ENCODE peak calls at places on chromosomes 5 and 9, in nine cellular contexts. One of them, this sample, is unnamed.

GRCh38 chr9:33778700-33779351 is 16.5 kb upstream of the PRSS3 start:
- DNase-seq in heart left ventricle: no peak
- DNase-seq in ovary: no peak
- DNase-seq in K562: peak
- DNase-seq in sigmoid colon: no peak
- DNase-seq in GM12892: peak
- DNase-seq in IMR-90: peak
- DNase-seq in spleen: no peak
- DNase-seq in stomach: peak
- DNase-seq in this sample: peak

GRCh38 chr5:139787568-139788293 is 7.9 kb upstream of the PSD2 start:
- DNase-seq in stomach: peak
- DNase-seq in sigmoid colon: peak
- DNase-seq in heart left ventricle: peak
- DNase-seq in ovary: peak
- DNase-seq in K562: peak
- DNase-seq in spleen: peak
- DNase-seq in GM12892: peak
- DNase-seq in IMR-90: peak
- DNase-seq in this sample: peak

GRCh38 chr9:111037744-111038335 is 430 bp downstream of the LPAR1 start:
- DNase-seq in IMR-90: peak
- DNase-seq in stomach: peak
- DNase-seq in heart left ventricle: peak
- DNase-seq in K562: no peak
- DNase-seq in spleen: peak
- DNase-seq in ovary: peak
- DNase-seq in sigmoid colon: peak
- DNase-seq in GM12892: peak
- DNase-seq in this sample: no peak

GRCh38 chr9:102461441-102461840 is 533.7 kb upstream of the CYLC2 start:
- DNase-seq in spleen: no peak
- DNase-seq in heart left ventricle: no peak
- DNase-seq in ovary: no peak
- DNase-seq in sigmoid colon: no peak
- DNase-seq in stomach: no peak
- DNase-seq in GM12892: no peak
- DNase-seq in K562: no peak
- DNase-seq in IMR-90: no peak
- DNase-seq in this sample: no peak

GRCh38 chr9:34374905-34375552 is 1.7 kb downstream of the MYORG start:
- DNase-seq in ovary: no peak
- DNase-seq in stomach: peak
- DNase-seq in IMR-90: no peak
- DNase-seq in spleen: no peak
- DNase-seq in heart left ventricle: no peak
- DNase-seq in sigmoid colon: no peak
- DNase-seq in K562: no peak
- DNase-seq in GM12892: no peak
- DNase-seq in this sample: no peak

GRCh38 chr5:3323144-3323543 is 272.5 kb upstream of the IRX1 start:
- DNase-seq in ovary: no peak
- DNase-seq in K562: no peak
- DNase-seq in stomach: no peak
- DNase-seq in spleen: no peak
- DNase-seq in sigmoid colon: no peak
- DNase-seq in IMR-90: no peak
- DNase-seq in GM12892: no peak
- DNase-seq in heart left ventricle: no peak
- DNase-seq in this sample: no peak

GRCh38 chr9:98998441-98999151 is 54.9 kb downstream of the COL15A1 start:
- DNase-seq in K562: peak
- DNase-seq in spleen: peak
- DNase-seq in ovary: peak
- DNase-seq in stomach: peak
- DNase-seq in GM12892: peak
- DNase-seq in heart left ventricle: peak
- DNase-seq in sigmoid colon: peak
- DNase-seq in IMR-90: peak
- DNase-seq in this sample: peak

GRCh38 chr5:91797581-91797980 is 414.5 kb upstream of the ARRDC3 start:
- DNase-seq in heart left ventricle: no peak
- DNase-seq in GM12892: no peak
- DNase-seq in IMR-90: no peak
- DNase-seq in spleen: no peak
- DNase-seq in K562: no peak
- DNase-seq in ovary: no peak
- DNase-seq in stomach: no peak
- DNase-seq in sigmoid colon: no peak
- DNase-seq in this sample: no peak

GRCh38 chr5:152619756-152620155 is 214.7 kb upstream of the NMUR2 start:
- DNase-seq in K562: no peak
- DNase-seq in sigmoid colon: no peak
- DNase-seq in stomach: no peak
- DNase-seq in ovary: no peak
- DNase-seq in heart left ventricle: no peak
- DNase-seq in GM12892: no peak
- DNase-seq in spleen: no peak
- DNase-seq in IMR-90: no peak
- DNase-seq in this sample: no peak

GRCh38 chr5:35776757-35777156 is 79.9 kb upstream of the IL7R start:
- DNase-seq in K562: no peak
- DNase-seq in IMR-90: no peak
- DNase-seq in ovary: no peak
- DNase-seq in heart left ventricle: no peak
- DNase-seq in spleen: no peak
- DNase-seq in sigmoid colon: no peak
- DNase-seq in stomach: no peak
- DNase-seq in GM12892: no peak
- DNase-seq in this sample: no peak

GRCh38 chr5:26278078-26278477 is 760.3 kb downstream of the CDH9 start:
- DNase-seq in sigmoid colon: no peak
- DNase-seq in K562: no peak
- DNase-seq in GM12892: no peak
- DNase-seq in ovary: no peak
- DNase-seq in IMR-90: no peak
- DNase-seq in heart left ventricle: no peak
- DNase-seq in stomach: no peak
- DNase-seq in spleen: no peak
- DNase-seq in this sample: no peak

GRCh38 chr5:6872441-6873160 is 159.4 kb downstream of the TENT4A start:
- DNase-seq in GM12892: no peak
- DNase-seq in IMR-90: no peak
- DNase-seq in spleen: no peak
- DNase-seq in heart left ventricle: no peak
- DNase-seq in K562: no peak
- DNase-seq in stomach: no peak
- DNase-seq in sigmoid colon: no peak
- DNase-seq in ovary: no peak
- DNase-seq in this sample: no peak

GRCh38 chr9:120935383-120935857 is 8.8 kb upstream of the TRAF1 start:
- DNase-seq in stomach: peak
- DNase-seq in IMR-90: peak
- DNase-seq in GM12892: no peak
- DNase-seq in sigmoid colon: peak
- DNase-seq in ovary: peak
- DNase-seq in spleen: peak
- DNase-seq in heart left ventricle: peak
- DNase-seq in K562: peak
- DNase-seq in this sample: peak

GRCh38 chr5:108036484-108036883 is 345.4 kb downstream of the FBXL17 start:
- DNase-seq in ovary: no peak
- DNase-seq in spleen: no peak
- DNase-seq in stomach: no peak
- DNase-seq in sigmoid colon: no peak
- DNase-seq in IMR-90: no peak
- DNase-seq in K562: no peak
- DNase-seq in heart left ventricle: no peak
- DNase-seq in GM12892: no peak
- DNase-seq in this sample: no peak

DNA sequence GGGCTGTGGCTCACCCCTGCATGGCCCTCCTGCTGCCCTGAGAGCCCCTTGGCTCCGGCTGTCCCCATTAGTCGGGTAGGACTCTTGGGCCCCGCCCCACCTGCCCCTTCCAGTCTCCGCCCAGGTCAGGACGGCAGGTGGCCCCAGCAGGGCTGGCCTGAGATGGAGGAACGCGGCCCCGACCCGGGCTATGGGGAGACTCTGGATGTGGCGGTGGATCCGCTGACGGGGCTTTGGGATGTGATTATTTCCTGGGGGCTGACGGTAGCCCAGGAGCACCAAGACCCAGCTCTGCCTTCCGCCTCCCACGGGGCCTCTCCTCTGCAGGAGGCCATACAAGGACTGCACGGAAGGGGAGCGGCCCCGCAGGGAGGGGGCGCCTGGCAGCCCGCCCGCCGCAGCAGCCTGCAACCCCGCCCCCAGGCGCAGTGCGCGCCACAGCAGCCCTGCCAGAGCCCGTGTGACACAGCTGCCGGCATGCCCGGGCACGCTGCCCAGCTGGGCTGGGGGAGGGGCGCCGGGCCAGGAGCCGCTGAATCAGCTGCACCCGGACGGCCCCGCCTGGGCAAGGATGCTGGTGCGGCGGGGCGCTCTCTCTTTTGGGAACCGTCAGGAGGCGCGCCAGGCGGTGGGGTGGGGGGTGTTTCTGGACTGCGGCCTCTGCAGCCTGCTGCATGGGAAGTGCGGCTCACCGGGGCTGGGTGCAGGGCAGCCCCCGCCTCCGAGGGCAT is 9.2 kb downstream of the TMEM250 start:
- DNase-seq in GM12892: peak
- DNase-seq in sigmoid colon: peak
- DNase-seq in spleen: peak
- DNase-seq in stomach: peak
- DNase-seq in K562: peak
- DNase-seq in ovary: peak
- DNase-seq in heart left ventricle: peak
- DNase-seq in IMR-90: peak
- DNase-seq in this sample: peak
- TF ChIP-seq POLR2A in GM12892: peak
- TF ChIP-seq POLR2A in sigmoid colon: no peak
- TF ChIP-seq POLR2A in spleen: no peak
- TF ChIP-seq POLR2A in stomach: no peak
- TF ChIP-seq POLR2A in K562: peak
- TF ChIP-seq POLR2A in ovary: no peak
- TF ChIP-seq POLR2A in heart left ventricle: no peak
- TF ChIP-seq POLR2A in IMR-90: no peak
- TF ChIP-seq POLR2A in this sample: peak

GRCh38 chr9:136992819-136993369 is 672 bp downstream of the PAXX start:
- DNase-seq in GM12892: no peak
- DNase-seq in K562: no peak
- DNase-seq in stomach: no peak
- DNase-seq in IMR-90: no peak
- DNase-seq in sigmoid colon: no peak
- DNase-seq in ovary: no peak
- DNase-seq in heart left ventricle: no peak
- DNase-seq in spleen: peak
- DNase-seq in this sample: no peak
- TF ChIP-seq POLR2A in GM12892: no peak
- TF ChIP-seq POLR2A in K562: no peak
- TF ChIP-seq POLR2A in stomach: no peak
- TF ChIP-seq POLR2A in IMR-90: no peak
- TF ChIP-seq POLR2A in sigmoid colon: no peak
- TF ChIP-seq POLR2A in ovary: no peak
- TF ChIP-seq POLR2A in heart left ventricle: no peak
- TF ChIP-seq POLR2A in spleen: no peak
- TF ChIP-seq POLR2A in this sample: no peak

DNA sequence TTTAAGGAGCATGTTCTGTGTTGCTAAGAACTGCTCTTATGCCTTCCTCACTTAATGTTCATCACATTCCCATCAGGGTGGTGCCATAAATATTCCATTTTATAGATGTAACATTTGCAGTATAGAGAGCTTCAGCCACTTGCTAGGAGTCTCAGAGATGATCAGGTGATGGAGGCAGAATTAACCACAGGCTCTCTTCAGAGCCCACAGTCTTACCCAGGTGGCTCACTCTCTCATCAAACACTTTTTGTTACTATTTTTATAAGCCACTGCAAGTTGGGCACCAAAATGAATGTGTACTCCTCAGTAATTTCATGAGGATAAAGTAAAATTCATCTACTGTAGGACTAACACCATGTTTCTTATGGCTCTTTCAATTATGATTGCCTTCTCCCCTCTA is 491.5 kb upstream of the DAP start:
- DNase-seq in IMR-90: no peak
- DNase-seq in spleen: no peak
- DNase-seq in heart left ventricle: no peak
- DNase-seq in ovary: no peak
- DNase-seq in K562: no peak
- DNase-seq in GM12892: no peak
- DNase-seq in sigmoid colon: no peak
- DNase-seq in stomach: no peak
- DNase-seq in this sample: no peak
- TF ChIP-seq POLR2A in IMR-90: no peak
- TF ChIP-seq POLR2A in spleen: no peak
- TF ChIP-seq POLR2A in heart left ventricle: no peak
- TF ChIP-seq POLR2A in ovary: no peak
- TF ChIP-seq POLR2A in K562: no peak
- TF ChIP-seq POLR2A in GM12892: no peak
- TF ChIP-seq POLR2A in sigmoid colon: no peak
- TF ChIP-seq POLR2A in stomach: no peak
- TF ChIP-seq POLR2A in this sample: no peak

DNA sequence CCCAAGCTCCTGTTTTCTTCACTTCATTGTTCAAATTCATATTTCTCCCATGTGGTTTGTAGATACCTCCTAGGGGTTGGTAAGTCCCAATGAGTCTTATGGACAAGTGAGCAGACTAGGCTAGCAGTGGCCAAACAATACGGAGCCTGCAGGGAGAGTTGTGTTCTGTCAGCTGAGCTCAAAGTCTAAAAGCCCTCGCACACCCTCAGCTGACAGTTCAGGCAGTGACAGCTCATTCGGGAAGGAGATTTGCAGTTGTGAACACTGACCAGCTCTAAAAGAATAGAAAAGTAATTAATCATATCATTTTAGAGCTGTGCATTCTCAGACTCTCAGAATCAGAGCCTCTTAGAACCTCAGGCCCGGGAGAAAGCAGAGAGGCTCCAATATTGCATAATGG is 95.1 kb downstream of the SH3TC2 start:
- DNase-seq in ovary: no peak
- DNase-seq in IMR-90: no peak
- DNase-seq in K562: no peak
- DNase-seq in sigmoid colon: peak
- DNase-seq in heart left ventricle: no peak
- DNase-seq in stomach: no peak
- DNase-seq in spleen: no peak
- DNase-seq in GM12892: no peak
- DNase-seq in this sample: no peak
- TF ChIP-seq POLR2A in ovary: no peak
- TF ChIP-seq POLR2A in IMR-90: no peak
- TF ChIP-seq POLR2A in K562: no peak
- TF ChIP-seq POLR2A in sigmoid colon: no peak
- TF ChIP-seq POLR2A in heart left ventricle: no peak
- TF ChIP-seq POLR2A in stomach: no peak
- TF ChIP-seq POLR2A in spleen: no peak
- TF ChIP-seq POLR2A in GM12892: no peak
- TF ChIP-seq POLR2A in this sample: no peak